ENCODE peak calls at places on chromosomes 4 and X, in five cellular contexts. One of them, this sample, is unnamed.

GRCh38 chr4:16663722-16664121 is 234.7 kb downstream of the LDB2 start:
- DNase-seq in NCI-H2171: no peak
- DNase-seq in activated CD4-positive, alpha-beta T cell treated with anti-CD3 and anti-CD28 coated beads, Interleukin-2, amount 10 ng/mL, durations not matched to agents 7 days and 5 days: no peak
- DNase-seq in activated T-helper 1 cell treated with anti-CD3 and anti-CD28 coated beads, Interleukin-2, amount 50 U/mL, for 16 hours: no peak
- DNase-seq in adipocyte: no peak
- DNase-seq in this sample: no peak

GRCh38 chr4:22482250-22483127 is 33.4 kb downstream of the ADGRA3 start:
- DNase-seq in NCI-H2171: no peak
- DNase-seq in activated CD4-positive, alpha-beta T cell treated with anti-CD3 and anti-CD28 coated beads, Interleukin-2, amount 10 ng/mL, durations not matched to agents 7 days and 5 days: no peak
- DNase-seq in activated T-helper 1 cell treated with anti-CD3 and anti-CD28 coated beads, Interleukin-2, amount 50 U/mL, for 16 hours: no peak
- DNase-seq in adipocyte: no peak
- DNase-seq in this sample: no peak

GRCh38 chrX:153649178-153649914 is 2.3 kb downstream of the DUSP9 start:
- DNase-seq in NCI-H2171: no peak
- DNase-seq in activated CD4-positive, alpha-beta T cell treated with anti-CD3 and anti-CD28 coated beads, Interleukin-2, amount 10 ng/mL, durations not matched to agents 7 days and 5 days: peak
- DNase-seq in activated T-helper 1 cell treated with anti-CD3 and anti-CD28 coated beads, Interleukin-2, amount 50 U/mL, for 16 hours: no peak
- DNase-seq in adipocyte: no peak
- DNase-seq in this sample: peak

GRCh38 chr4:119314356-119314755 is 7.6 kb downstream of the FABP2 start:
- DNase-seq in NCI-H2171: peak
- DNase-seq in activated CD4-positive, alpha-beta T cell treated with anti-CD3 and anti-CD28 coated beads, Interleukin-2, amount 10 ng/mL, durations not matched to agents 7 days and 5 days: peak
- DNase-seq in activated T-helper 1 cell treated with anti-CD3 and anti-CD28 coated beads, Interleukin-2, amount 50 U/mL, for 16 hours: no peak
- DNase-seq in adipocyte: peak
- DNase-seq in this sample: peak

GRCh38 chr4:7651461-7651921 is 216.8 kb upstream of the PSAPL1 start:
- DNase-seq in NCI-H2171: no peak
- DNase-seq in activated CD4-positive, alpha-beta T cell treated with anti-CD3 and anti-CD28 coated beads, Interleukin-2, amount 10 ng/mL, durations not matched to agents 7 days and 5 days: no peak
- DNase-seq in activated T-helper 1 cell treated with anti-CD3 and anti-CD28 coated beads, Interleukin-2, amount 50 U/mL, for 16 hours: no peak
- DNase-seq in adipocyte: no peak
- DNase-seq in this sample: no peak

GRCh38 chrX:10833299-10834169 is 213.1 kb upstream of the MID1 start:
- DNase-seq in NCI-H2171: no peak
- DNase-seq in activated CD4-positive, alpha-beta T cell treated with anti-CD3 and anti-CD28 coated beads, Interleukin-2, amount 10 ng/mL, durations not matched to agents 7 days and 5 days: no peak
- DNase-seq in activated T-helper 1 cell treated with anti-CD3 and anti-CD28 coated beads, Interleukin-2, amount 50 U/mL, for 16 hours: no peak
- DNase-seq in adipocyte: peak
- DNase-seq in this sample: no peak

GRCh38 chr4:59987289-59987688 is 1212.8 kb upstream of the ADGRL3 start:
- DNase-seq in NCI-H2171: no peak
- DNase-seq in activated CD4-positive, alpha-beta T cell treated with anti-CD3 and anti-CD28 coated beads, Interleukin-2, amount 10 ng/mL, durations not matched to agents 7 days and 5 days: no peak
- DNase-seq in activated T-helper 1 cell treated with anti-CD3 and anti-CD28 coated beads, Interleukin-2, amount 50 U/mL, for 16 hours: no peak
- DNase-seq in adipocyte: no peak
- DNase-seq in this sample: no peak

GRCh38 chrX:10296581-10296980 is 139.8 kb downstream of the CLCN4 start:
- DNase-seq in NCI-H2171: no peak
- DNase-seq in activated CD4-positive, alpha-beta T cell treated with anti-CD3 and anti-CD28 coated beads, Interleukin-2, amount 10 ng/mL, durations not matched to agents 7 days and 5 days: no peak
- DNase-seq in activated T-helper 1 cell treated with anti-CD3 and anti-CD28 coated beads, Interleukin-2, amount 50 U/mL, for 16 hours: no peak
- DNase-seq in adipocyte: peak
- DNase-seq in this sample: no peak

GRCh38 chrX:70444326-70445196 is at the start of gene DLG3:
- DNase-seq in NCI-H2171: peak
- DNase-seq in activated CD4-positive, alpha-beta T cell treated with anti-CD3 and anti-CD28 coated beads, Interleukin-2, amount 10 ng/mL, durations not matched to agents 7 days and 5 days: no peak
- DNase-seq in activated T-helper 1 cell treated with anti-CD3 and anti-CD28 coated beads, Interleukin-2, amount 50 U/mL, for 16 hours: no peak
- DNase-seq in adipocyte: peak
- DNase-seq in this sample: no peak

GRCh38 chr4:156388826-156389225 is 435.2 kb upstream of the CTSO start:
- DNase-seq in NCI-H2171: no peak
- DNase-seq in activated CD4-positive, alpha-beta T cell treated with anti-CD3 and anti-CD28 coated beads, Interleukin-2, amount 10 ng/mL, durations not matched to agents 7 days and 5 days: no peak
- DNase-seq in activated T-helper 1 cell treated with anti-CD3 and anti-CD28 coated beads, Interleukin-2, amount 50 U/mL, for 16 hours: no peak
- DNase-seq in adipocyte: peak
- DNase-seq in this sample: no peak

GRCh38 chrX:4547218-4547836 is 833.9 kb upstream of the PRKX start:
- DNase-seq in NCI-H2171: no peak
- DNase-seq in activated CD4-positive, alpha-beta T cell treated with anti-CD3 and anti-CD28 coated beads, Interleukin-2, amount 10 ng/mL, durations not matched to agents 7 days and 5 days: peak
- DNase-seq in activated T-helper 1 cell treated with anti-CD3 and anti-CD28 coated beads, Interleukin-2, amount 50 U/mL, for 16 hours: peak
- DNase-seq in adipocyte: peak
- DNase-seq in this sample: peak

GRCh38 chrX:53442322-53442631 is 8.1 kb upstream of the HSD17B10 start:
- DNase-seq in NCI-H2171: no peak
- DNase-seq in activated CD4-positive, alpha-beta T cell treated with anti-CD3 and anti-CD28 coated beads, Interleukin-2, amount 10 ng/mL, durations not matched to agents 7 days and 5 days: no peak
- DNase-seq in activated T-helper 1 cell treated with anti-CD3 and anti-CD28 coated beads, Interleukin-2, amount 50 U/mL, for 16 hours: no peak
- DNase-seq in adipocyte: no peak
- DNase-seq in this sample: no peak

GRCh38 chrX:48794993-48795501 is 6.8 kb upstream of the HDAC6 start:
- DNase-seq in NCI-H2171: no peak
- DNase-seq in activated CD4-positive, alpha-beta T cell treated with anti-CD3 and anti-CD28 coated beads, Interleukin-2, amount 10 ng/mL, durations not matched to agents 7 days and 5 days: no peak
- DNase-seq in activated T-helper 1 cell treated with anti-CD3 and anti-CD28 coated beads, Interleukin-2, amount 50 U/mL, for 16 hours: no peak
- DNase-seq in adipocyte: peak
- DNase-seq in this sample: no peak

GRCh38 chr4:84967292-84967651 is 782 bp upstream of the WDFY3 start:
- DNase-seq in NCI-H2171: no peak
- DNase-seq in activated CD4-positive, alpha-beta T cell treated with anti-CD3 and anti-CD28 coated beads, Interleukin-2, amount 10 ng/mL, durations not matched to agents 7 days and 5 days: no peak
- DNase-seq in activated T-helper 1 cell treated with anti-CD3 and anti-CD28 coated beads, Interleukin-2, amount 50 U/mL, for 16 hours: no peak
- DNase-seq in adipocyte: peak
- DNase-seq in this sample: no peak

GRCh38 chr4:180615746-180616145 is 1627.5 kb upstream of the TENM3 start:
- DNase-seq in NCI-H2171: no peak
- DNase-seq in activated CD4-positive, alpha-beta T cell treated with anti-CD3 and anti-CD28 coated beads, Interleukin-2, amount 10 ng/mL, durations not matched to agents 7 days and 5 days: no peak
- DNase-seq in activated T-helper 1 cell treated with anti-CD3 and anti-CD28 coated beads, Interleukin-2, amount 50 U/mL, for 16 hours: no peak
- DNase-seq in adipocyte: no peak
- DNase-seq in this sample: no peak

GRCh38 chrX:46330981-46331380 is 214.2 kb downstream of the ZNF674 start:
- DNase-seq in NCI-H2171: no peak
- DNase-seq in activated CD4-positive, alpha-beta T cell treated with anti-CD3 and anti-CD28 coated beads, Interleukin-2, amount 10 ng/mL, durations not matched to agents 7 days and 5 days: no peak
- DNase-seq in activated T-helper 1 cell treated with anti-CD3 and anti-CD28 coated beads, Interleukin-2, amount 50 U/mL, for 16 hours: no peak
- DNase-seq in adipocyte: no peak
- DNase-seq in this sample: no peak

GRCh38 chr4:21469438-21470032 is 479.0 kb downstream of the KCNIP4 start:
- DNase-seq in NCI-H2171: no peak
- DNase-seq in activated CD4-positive, alpha-beta T cell treated with anti-CD3 and anti-CD28 coated beads, Interleukin-2, amount 10 ng/mL, durations not matched to agents 7 days and 5 days: no peak
- DNase-seq in activated T-helper 1 cell treated with anti-CD3 and anti-CD28 coated beads, Interleukin-2, amount 50 U/mL, for 16 hours: no peak
- DNase-seq in adipocyte: peak
- DNase-seq in this sample: peak

GRCh38 chr4:34422472-34422871 is 1821.8 kb downstream of the ARAP2 start:
- DNase-seq in NCI-H2171: no peak
- DNase-seq in activated CD4-positive, alpha-beta T cell treated with anti-CD3 and anti-CD28 coated beads, Interleukin-2, amount 10 ng/mL, durations not matched to agents 7 days and 5 days: no peak
- DNase-seq in activated T-helper 1 cell treated with anti-CD3 and anti-CD28 coated beads, Interleukin-2, amount 50 U/mL, for 16 hours: no peak
- DNase-seq in adipocyte: peak
- DNase-seq in this sample: no peak

GRCh38 chr4:188109157-188109755 is at the start of gene TRIML2:
- DNase-seq in NCI-H2171: no peak
- DNase-seq in activated CD4-positive, alpha-beta T cell treated with anti-CD3 and anti-CD28 coated beads, Interleukin-2, amount 10 ng/mL, durations not matched to agents 7 days and 5 days: no peak
- DNase-seq in activated T-helper 1 cell treated with anti-CD3 and anti-CD28 coated beads, Interleukin-2, amount 50 U/mL, for 16 hours: no peak
- DNase-seq in adipocyte: no peak
- DNase-seq in this sample: no peak